ENCODE peak calls at places on chromosome 15, in nine cellular contexts. B is DND-41; S is testis; Z is OCI-LY7; P is foreskin keratinocyte; W is K562; N is CD4-positive, alpha-beta T cell; I is HepG2; G is left ventricle myocardium inferior. T is an unnamed sample.

GRCh38 chr15:90211440-90212168 is 10.5 kb downstream of the SEMA4B start:
- DNase-seq in B (no peak), S (no peak), Z (no peak), P (peak; percentile 88), W (peak; percentile 29), N (no peak), I (no peak), G (no peak), T (no peak)

GRCh38 chr15:28012231-28012630 is 86.9 kb downstream of the OCA2 start:
- DNase-seq in B (no peak), S (no peak), Z (no peak), P (no peak), W (no peak), N (no peak), I (no peak), G (no peak), T (no peak)

GRCh38 chr15:26179906-26180305 is 316.8 kb upstream of the ATP10A start:
- DNase-seq in B (no peak), S (peak; percentile 54), Z (no peak), P (no peak), W (no peak), N (no peak), I (peak; percentile 4), G (peak; percentile 20), T (no peak)

GRCh38 chr15:66670698-66671580 is 31.1 kb upstream of the SMAD6 start:
- DNase-seq in B (no peak), S (peak; percentile 60), Z (peak; percentile 15), P (no peak), W (peak; percentile 94), N (no peak), I (peak; percentile 18), G (no peak), T (no peak)

GRCh38 chr15:49215768-49216739 is 46.0 kb downstream of the GALK2 start:
- DNase-seq in B (no peak), S (no peak), Z (peak; percentile 60), P (no peak), W (no peak), N (no peak), I (no peak), G (peak; percentile 56), T (no peak)

GRCh38 chr15:66873856-66874255 is 171.8 kb downstream of the SMAD6 start:
- DNase-seq in B (no peak), S (peak; percentile 10), Z (no peak), P (no peak), W (no peak), N (no peak), I (no peak), G (no peak), T (no peak)

GRCh38 chr15:39400821-39401550 is 179.9 kb upstream of the THBS1 start:
- DNase-seq in B (no peak), S (peak; percentile 23), Z (no peak), P (no peak), W (no peak), N (no peak), I (no peak), G (no peak), T (no peak)

GRCh38 chr15:83284563-83285283 is at the start of gene BNC1:
- DNase-seq in B (no peak), S (peak; percentile 32), Z (no peak), P (peak; percentile 61), W (no peak), N (no peak), I (no peak), G (no peak), T (no peak)

GRCh38 chr15:69729167-69729748 is 276.6 kb downstream of the RPLP1 start:
- DNase-seq in B (peak; percentile 48), S (peak; percentile 72), Z (peak; percentile 56), P (no peak), W (peak; percentile 59), N (peak; percentile 70), I (no peak), G (peak; percentile 29), T (no peak)

GRCh38 chr15:42084465-42085235 is 9.7 kb downstream of the PLA2G4D start:
- DNase-seq in B (no peak), S (peak; percentile 66), Z (peak; percentile 54), P (peak; percentile 90), W (peak; percentile 80), N (peak; percentile 18), I (peak; percentile 46), G (peak; percentile 54), T (no peak)

GRCh38 chr15:68812069-68812468 is 8.6 kb downstream of the ANP32A start:
- DNase-seq in B (no peak), S (no peak), Z (no peak), P (no peak), W (no peak), N (no peak), I (no peak), G (no peak), T (no peak)

GRCh38 chr15:88098317-88098716 is 158.2 kb downstream of the NTRK3 start:
- DNase-seq in B (no peak), S (no peak), Z (no peak), P (no peak), W (no peak), N (no peak), I (no peak), G (no peak), T (no peak)

GRCh38 chr15:49031764-49032270 is 14.4 kb downstream of the SECISBP2L start:
- DNase-seq in B (no peak), S (no peak), Z (no peak), P (no peak), W (no peak), N (no peak), I (no peak), G (no peak), T (no peak)

GRCh38 chr15:58854598-58854997 is 78.9 kb downstream of the SLTM start:
- DNase-seq in B (no peak), S (no peak), Z (no peak), P (no peak), W (no peak), N (no peak), I (no peak), G (no peak), T (no peak)

GRCh38 chr15:46768287-46768686 is 949.0 kb upstream of the SEMA6D start:
- DNase-seq in B (peak; percentile 3), S (no peak), Z (peak; percentile 11), P (no peak), W (no peak), N (no peak), I (no peak), G (no peak), T (no peak)

GRCh38 chr15:75650908-75651809 is 3.4 kb downstream of the SNX33 start:
- DNase-seq in B (no peak), S (peak; percentile 51), Z (no peak), P (no peak), W (peak; percentile 79), N (no peak), I (peak; percentile 76), G (peak; percentile 77), T (no peak)

GRCh38 chr15:84398763-84399701 is 163.5 kb downstream of the GOLGA6L4 start:
- DNase-seq in B (no peak), S (peak; percentile 8), Z (no peak), P (no peak), W (peak; percentile 49), N (no peak), I (no peak), G (no peak), T (no peak)

GRCh38 chr15:48566669-48567068 is 78.8 kb downstream of the FBN1 start:
- DNase-seq in B (no peak), S (no peak), Z (no peak), P (no peak), W (no peak), N (no peak), I (no peak), G (no peak), T (no peak)

GRCh38 chr15:71219646-71220045 is 104.4 kb downstream of the THSD4 start:
- DNase-seq in B (no peak), S (no peak), Z (no peak), P (peak; percentile 68), W (no peak), N (no peak), I (no peak), G (no peak), T (no peak)

GRCh38 chr15:67066041-67067021 is 929 bp downstream of the SMAD3 start:
- DNase-seq in B (no peak), S (no peak), Z (peak; percentile 72), P (no peak), W (peak; percentile 59), N (no peak), I (no peak), G (peak; percentile 28), T (no peak)

GRCh38 chr15:57782731-57783130 is 76.2 kb downstream of the POLR2M start:
- DNase-seq in B (no peak), S (no peak), Z (no peak), P (no peak), W (no peak), N (no peak), I (no peak), G (no peak), T (no peak)
- H3K27ac ChIP-seq in B (no peak overlapping the region), S (no peak overlapping the region), Z (no peak overlapping the region), P (no peak overlapping the region), W (no peak overlapping the region), N (no peak overlapping the region), I (no peak overlapping the region), G (peak overlapping the region; percentile 71), T (no peak overlapping the region)

GRCh38 chr15:91921188-91921820 is 67.8 kb downstream of the SLCO3A1 start:
- DNase-seq in B (no peak), S (no peak), Z (no peak), P (peak; percentile 16), W (no peak), N (no peak), I (no peak), G (no peak), T (no peak)
- H3K27ac ChIP-seq in B (no peak overlapping the region), S (no peak overlapping the region), Z (peak overlapping the region; percentile 10), P (peak overlapping the region; percentile 74), W (no peak overlapping the region), N (no peak overlapping the region), I (no peak overlapping the region), G (peak overlapping the region; percentile 87), T (no peak overlapping the region)

GRCh38 chr15:43516185-43516584 is 1.2 kb upstream of the MAP1A start:
- DNase-seq in B (no peak), S (peak; percentile 61), Z (no peak), P (no peak), W (no peak), N (no peak), I (no peak), G (peak; percentile 57), T (no peak)
- H3K27ac ChIP-seq in B (peak overlapping the region; percentile 86), S (peak overlapping the region; percentile 72), Z (no peak overlapping the region), P (no peak overlapping the region), W (no peak overlapping the region), N (no peak overlapping the region), I (no peak overlapping the region), G (peak overlapping the region; percentile 80), T (peak overlapping the region; percentile 95)

DNA sequence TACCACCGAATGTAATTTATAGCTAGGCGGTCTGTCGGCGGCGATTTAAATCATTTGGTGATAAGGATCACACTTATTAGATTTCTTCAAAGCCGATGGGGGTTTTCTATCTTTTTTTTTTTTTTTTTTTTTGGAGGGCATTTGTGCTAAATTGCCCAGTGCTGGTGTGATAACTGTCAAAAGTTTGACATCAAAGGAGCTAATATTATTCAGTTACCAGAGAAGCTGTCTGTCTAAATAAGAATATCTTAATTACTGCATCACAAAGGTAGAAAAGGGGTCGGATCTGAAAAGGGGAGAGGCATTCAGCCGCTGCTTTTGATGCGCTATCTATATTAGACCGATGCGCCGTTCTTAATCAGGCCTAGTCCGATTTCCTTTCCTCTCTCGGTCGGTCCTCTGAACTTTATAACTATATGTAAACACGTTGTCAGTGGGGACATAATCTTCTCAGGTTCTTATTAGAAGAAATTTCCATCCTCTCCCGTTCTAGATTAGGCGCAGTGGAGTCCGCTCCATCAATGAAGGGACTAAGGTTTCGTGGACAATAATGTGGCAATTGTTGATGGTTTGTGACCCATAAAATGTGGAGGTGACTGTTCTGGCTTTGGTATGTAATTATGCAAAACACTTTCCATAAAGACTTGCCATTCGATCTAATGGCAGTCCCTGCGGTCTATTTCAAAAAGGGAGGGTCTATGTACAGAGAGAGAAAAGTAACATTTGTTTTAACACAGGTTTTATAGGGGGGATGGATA is 31.7 kb downstream of the NR2F2 start:
- DNase-seq in B (no peak), S (no peak), Z (no peak), P (no peak), W (no peak), N (no peak), I (no peak), G (no peak), T (no peak)
- H3K27ac ChIP-seq in B (no peak overlapping the region), S (no peak overlapping the region), Z (no peak overlapping the region), P (no peak overlapping the region), W (no peak overlapping the region), N (no peak overlapping the region), I (no peak overlapping the region), G (no peak overlapping the region), T (no peak overlapping the region)

T was measured in caudate nucleus.